ENCODE peak calls at places on chromosomes 3 and 15, in seven cellular contexts. V, A, B, O, D, E and N are unnamed samples.

GRCh38 chr3:61522629-61523028 is 38.7 kb upstream of the PTPRG start:
- DNase-seq in O (no peak), E (no peak), A (no peak), B (no peak), D (no peak), V (no peak), N (no peak)

GRCh38 chr3:196327405-196327804 is 9.4 kb upstream of the DYNLT2B start:
- DNase-seq in A (no peak), E (no peak), O (no peak), V (no peak), B (no peak), D (no peak), N (no peak)

GRCh38 chr3:192916455-192917257 is 1.0 kb downstream of the MB21D2 start:
- DNase-seq in O (no peak), B (peak), A (peak), V (peak), E (peak), D (peak), N (peak)

GRCh38 chr3:126571078-126571477 is 12.3 kb upstream of the C3orf22 start:
- DNase-seq in D (no peak), A (no peak), O (no peak), E (no peak), V (no peak), B (no peak), N (no peak)

GRCh38 chr3:33092496-33093254 is 4.3 kb downstream of the GLB1 start:
- DNase-seq in D (no peak), B (no peak), O (no peak), E (no peak), A (no peak), V (no peak), N (no peak)

GRCh38 chr15:81085213-81085612 is 48.9 kb upstream of the CFAP161 start:
- DNase-seq in V (no peak), O (no peak), B (no peak), A (no peak), D (no peak), E (no peak), N (no peak)

GRCh38 chr3:30012941-30013543 is 593.4 kb upstream of the TGFBR2 start:
- DNase-seq in D (peak), E (peak), V (peak), O (no peak), B (peak), A (peak), N (peak)

GRCh38 chr3:75782506-75782905 is 2.8 kb downstream of the ZNF717 start:
- DNase-seq in B (no peak), A (no peak), V (no peak), O (no peak), D (no peak), E (no peak), N (no peak)

GRCh38 chr3:86594838-86595237 is 396.1 kb downstream of the VGLL3 start:
- DNase-seq in A (no peak), E (no peak), B (no peak), V (no peak), O (no peak), D (no peak), N (no peak)

GRCh38 chr15:76285241-76285825 is 25.9 kb downstream of the ETFA start:
- DNase-seq in B (no peak), D (no peak), V (no peak), A (peak), E (no peak), O (no peak), N (no peak)

GRCh38 chr3:185763347-185764010 is 61.4 kb downstream of the IGF2BP2 start:
- DNase-seq in E (no peak), A (peak), B (no peak), V (no peak), D (no peak), O (no peak), N (no peak)

GRCh38 chr3:183907911-183908331 is 23.2 kb upstream of the PARL start:
- DNase-seq in E (no peak), D (no peak), B (no peak), O (no peak), V (no peak), A (no peak), N (no peak)

GRCh38 chr3:64717872-64718613 is 30.2 kb upstream of the ADAMTS9 start:
- DNase-seq in E (no peak), B (no peak), O (no peak), D (no peak), V (no peak), A (no peak), N (no peak)

GRCh38 chr3:69842789-69843188 is 103.5 kb downstream of the MITF start:
- DNase-seq in O (no peak), D (no peak), V (peak), E (no peak), B (no peak), A (no peak), N (peak)

GRCh38 chr3:120475722-120476385 is 25.1 kb upstream of the FSTL1 start:
- DNase-seq in A (peak), E (no peak), V (no peak), B (no peak), D (no peak), O (no peak), N (no peak)

GRCh38 chr3:34301313-34301712 is 502.9 kb downstream of the PDCD6IP start:
- DNase-seq in E (no peak), B (no peak), V (no peak), O (no peak), A (no peak), D (no peak), N (no peak)

GRCh38 chr3:195065142-195065863 is 205.7 kb downstream of the XXYLT1 start:
- DNase-seq in E (no peak), O (no peak), A (no peak), V (peak), D (no peak), B (no peak), N (no peak)

GRCh38 chr3:137809523-137809922 is 45.4 kb downstream of the SOX14 start:
- DNase-seq in D (no peak), V (no peak), A (no peak), B (no peak), E (no peak), O (no peak), N (no peak)

GRCh38 chr15:41827880-41828746 is at the start of gene JMJD7:
- DNase-seq in V (peak), A (peak), B (peak), O (peak), D (peak), E (peak), N (peak)
- TF ChIP-seq POLR2A in V (peak), A (peak), B (peak), O (no peak), D (peak), E (peak), N (peak)

GRCh38 chr3:38496131-38496910 is at the start of gene EXOG:
- DNase-seq in E (peak), B (peak), O (peak), A (peak), D (peak), V (peak), N (peak)
- TF ChIP-seq POLR2A in E (peak), B (peak), O (peak), A (peak), D (peak), V (no peak), N (peak)

GRCh38 chr3:141425523-141426233 is 57.4 kb downstream of the ZBTB38 start:
- DNase-seq in A (peak), O (no peak), B (no peak), V (peak), D (no peak), E (no peak), N (no peak)
- TF ChIP-seq POLR2A in A (no peak), O (no peak), B (no peak), V (peak), D (no peak), E (no peak), N (no peak)

DNA sequence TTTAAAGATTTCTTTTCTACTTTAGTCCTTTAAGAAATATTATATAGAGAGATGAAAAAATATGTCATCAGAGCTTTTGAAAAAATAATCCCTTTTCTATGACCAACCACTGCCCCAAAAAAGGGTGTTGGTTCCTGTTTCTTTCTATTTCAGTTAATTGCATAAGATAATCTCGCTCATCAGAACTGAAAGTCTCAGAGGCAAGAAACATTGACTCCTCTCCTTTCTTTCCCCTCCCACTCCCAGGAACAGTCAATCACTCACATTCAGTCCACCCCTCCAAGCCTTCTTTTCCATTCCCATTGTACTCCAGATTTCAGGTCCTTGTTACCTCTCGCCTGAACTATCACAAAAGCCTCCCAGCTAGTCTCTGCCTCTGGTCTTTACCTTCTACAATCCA is 153.7 kb upstream of the ABI3BP start:
- DNase-seq in V (no peak), E (no peak), D (no peak), B (no peak), O (no peak), A (no peak), N (no peak)
- TF ChIP-seq POLR2A in V (no peak), E (no peak), D (no peak), B (no peak), O (no peak), A (no peak), N (no peak)

DNA sequence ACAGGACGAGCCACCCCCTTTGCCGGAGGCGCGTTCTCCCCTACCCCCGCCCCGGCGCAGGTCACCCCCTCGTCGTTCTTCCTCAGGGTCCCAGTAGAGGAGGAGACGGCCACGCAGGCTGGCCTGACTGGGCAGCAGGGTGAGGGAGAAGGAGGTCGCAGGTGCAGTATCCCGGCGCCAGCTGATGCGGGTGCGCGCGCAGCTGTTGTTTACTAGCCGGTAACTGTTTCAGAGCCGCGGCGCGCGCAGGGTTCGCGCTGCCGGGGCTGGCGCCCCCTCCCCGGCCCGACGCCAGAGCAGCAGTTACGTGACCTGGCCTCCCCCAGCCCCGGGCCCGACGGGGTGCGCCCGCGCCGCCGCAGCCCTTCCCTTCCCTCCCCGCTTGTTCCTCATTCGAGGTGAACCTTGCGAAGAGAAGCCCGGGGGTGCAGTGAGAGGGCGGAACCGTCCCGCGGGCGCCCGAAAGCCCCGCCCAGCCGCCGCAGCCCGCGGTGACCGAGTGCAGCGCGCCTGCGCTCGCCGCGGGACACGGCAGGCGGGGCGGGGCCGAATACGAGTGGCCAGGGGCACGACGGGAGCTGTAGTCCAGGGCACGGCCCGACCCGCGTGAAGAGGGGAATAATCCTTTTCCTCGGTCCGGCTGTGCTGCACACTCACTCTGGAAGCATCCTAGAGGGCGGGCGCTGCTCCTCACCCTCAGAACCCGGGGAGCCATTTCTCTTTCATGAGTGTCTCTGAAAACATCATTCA is at the start of gene SLC12A6:
- DNase-seq in D (peak), V (peak), A (peak), O (peak), B (peak), E (peak), N (peak)
- TF ChIP-seq POLR2A in D (peak), V (peak), A (no peak), O (no peak), B (peak), E (peak), N (peak)

GRCh38 chr3:51538115-51538458 is 432 bp upstream of the RAD54L2 start:
- DNase-seq in B (no peak), V (peak), O (no peak), E (no peak), A (no peak), D (no peak), N (no peak)

GRCh38 chr3:51535146-51536019 is 3.1 kb upstream of the RAD54L2 start:
- DNase-seq in A (no peak), B (no peak), O (no peak), V (no peak), E (no peak), D (no peak), N (no peak)

GRCh38 chr3:51544011-51544775 is 5.7 kb downstream of the RAD54L2 start:
- DNase-seq in O (no peak), D (no peak), V (no peak), E (no peak), B (no peak), A (no peak), N (no peak)

GRCh38 chr3:51539291-51539891 is 872 bp downstream of the RAD54L2 start:
- DNase-seq in E (peak), D (peak), V (peak), O (peak), B (peak), A (peak), N (peak)

DNA sequence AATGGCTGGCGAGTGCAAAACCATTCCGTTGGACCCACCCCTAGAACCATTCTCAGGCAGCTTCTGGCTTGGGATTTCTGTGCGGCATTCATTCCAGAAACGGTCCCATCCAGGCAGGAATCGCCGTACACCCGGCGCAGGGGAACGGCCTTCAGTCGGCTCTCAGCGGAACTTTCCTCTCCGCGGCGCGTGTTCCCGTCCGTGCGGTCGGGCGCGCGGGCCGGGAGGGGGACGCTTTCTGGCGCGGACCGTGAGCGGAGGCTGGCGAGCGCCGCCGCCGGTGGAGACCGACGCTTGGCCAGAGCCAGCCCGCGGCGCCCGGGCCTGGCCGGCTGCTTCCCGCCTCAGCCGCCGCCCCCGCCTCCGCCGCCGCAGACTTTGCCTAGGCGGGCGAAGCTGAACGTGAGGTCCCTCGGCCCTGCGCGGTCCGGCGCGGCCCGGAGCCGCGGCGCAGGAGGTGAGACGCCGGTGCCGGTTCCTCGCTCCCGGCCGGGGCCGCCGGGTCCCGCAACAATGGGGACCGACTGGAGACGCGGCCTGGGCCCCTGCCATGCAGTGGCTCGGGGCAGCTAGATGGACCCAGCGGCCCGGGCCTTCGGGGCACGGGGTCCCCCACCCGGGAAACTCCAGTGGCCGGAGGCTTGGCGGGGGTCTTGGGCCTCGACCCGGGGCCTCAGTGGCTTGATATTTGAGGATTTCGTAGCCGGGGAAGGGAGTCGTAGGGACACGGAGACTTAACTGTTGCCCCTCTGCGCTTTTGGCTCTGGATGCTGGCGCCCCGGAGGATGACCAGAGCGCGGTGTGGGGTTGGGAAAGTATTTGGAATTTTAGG is at the start of gene RAD54L2:
- DNase-seq in V (peak), A (peak), E (peak), O (peak), D (peak), B (peak), N (peak)
- TF ChIP-seq POLR2A in V (no peak), A (peak), E (peak), O (peak), D (peak), B (peak), N (peak)

GRCh38 chr15:53453253-53454105 is 306.0 kb downstream of the WDR72 start:
- DNase-seq in E (no peak), O (no peak), B (no peak), A (no peak), D (no peak), V (no peak), N (peak)
- TF ChIP-seq POLR2A in E (no peak), O (no peak), B (no peak), A (no peak), D (no peak), V (no peak), N (no peak)